ENCODE peak calls at places on chromosomes 3 and 15, in six cellular contexts. One of them, this sample, is unnamed.

GRCh38 chr3:153927107-153927506 is 194.1 kb upstream of the ARHGEF26 start:
- DNase-seq in spleen: no peak
- DNase-seq in prostate gland: no peak
- DNase-seq in Peyer's patch: no peak
- DNase-seq in IMR-90: peak
- DNase-seq in adrenal gland: no peak
- DNase-seq in this sample: peak

GRCh38 chr3:188635258-188636038 is 481.5 kb downstream of the LPP start:
- DNase-seq in spleen: no peak
- DNase-seq in prostate gland: peak
- DNase-seq in Peyer's patch: no peak
- DNase-seq in IMR-90: peak
- DNase-seq in adrenal gland: no peak
- DNase-seq in this sample: no peak

GRCh38 chr3:128294999-128295468 is 141.8 kb downstream of the EEFSEC start:
- DNase-seq in spleen: no peak
- DNase-seq in prostate gland: no peak
- DNase-seq in Peyer's patch: peak
- DNase-seq in IMR-90: no peak
- DNase-seq in adrenal gland: peak
- DNase-seq in this sample: no peak

GRCh38 chr15:56366211-56366610 is 985 bp downstream of the TEX9 start:
- DNase-seq in spleen: no peak
- DNase-seq in prostate gland: no peak
- DNase-seq in Peyer's patch: no peak
- DNase-seq in IMR-90: no peak
- DNase-seq in adrenal gland: no peak
- DNase-seq in this sample: no peak

GRCh38 chr15:96331141-96331941 is 841 bp downstream of the NR2F2 start:
- DNase-seq in spleen: no peak
- DNase-seq in prostate gland: no peak
- DNase-seq in Peyer's patch: no peak
- DNase-seq in IMR-90: no peak
- DNase-seq in adrenal gland: peak
- DNase-seq in this sample: peak

GRCh38 chr3:128011140-128011539 is 41.1 kb upstream of the SEC61A1 start:
- DNase-seq in spleen: no peak
- DNase-seq in prostate gland: peak
- DNase-seq in Peyer's patch: no peak
- DNase-seq in IMR-90: peak
- DNase-seq in adrenal gland: no peak
- DNase-seq in this sample: peak

GRCh38 chr3:178482981-178483380 is 53.3 kb upstream of the KCNMB2 start:
- DNase-seq in spleen: no peak
- DNase-seq in prostate gland: no peak
- DNase-seq in Peyer's patch: no peak
- DNase-seq in IMR-90: no peak
- DNase-seq in adrenal gland: no peak
- DNase-seq in this sample: no peak

GRCh38 chr3:58150800-58151199 is 60.0 kb downstream of the DNASE1L3 start:
- DNase-seq in spleen: no peak
- DNase-seq in prostate gland: peak
- DNase-seq in Peyer's patch: no peak
- DNase-seq in IMR-90: no peak
- DNase-seq in adrenal gland: no peak
- DNase-seq in this sample: no peak

GRCh38 chr15:85582719-85583089 is 202.3 kb downstream of the AKAP13 start:
- DNase-seq in spleen: peak
- DNase-seq in prostate gland: no peak
- DNase-seq in Peyer's patch: peak
- DNase-seq in IMR-90: peak
- DNase-seq in adrenal gland: peak
- DNase-seq in this sample: no peak

GRCh38 chr3:157515398-157515797 is 12.2 kb upstream of the VEPH1 start:
- DNase-seq in spleen: no peak
- DNase-seq in prostate gland: no peak
- DNase-seq in Peyer's patch: no peak
- DNase-seq in IMR-90: no peak
- DNase-seq in adrenal gland: no peak
- DNase-seq in this sample: peak

GRCh38 chr3:59049671-59050331 is at the start of gene CFAP20DC:
- DNase-seq in spleen: peak
- DNase-seq in prostate gland: peak
- DNase-seq in Peyer's patch: peak
- DNase-seq in IMR-90: peak
- DNase-seq in adrenal gland: peak
- DNase-seq in this sample: no peak

GRCh38 chr15:70266412-70267089 is 168.8 kb upstream of the TLE3 start:
- DNase-seq in spleen: peak
- DNase-seq in prostate gland: peak
- DNase-seq in Peyer's patch: peak
- DNase-seq in IMR-90: no peak
- DNase-seq in adrenal gland: peak
- DNase-seq in this sample: peak

GRCh38 chr3:173957646-173958045 is 560.1 kb downstream of the NLGN1 start:
- DNase-seq in spleen: peak
- DNase-seq in prostate gland: no peak
- DNase-seq in Peyer's patch: no peak
- DNase-seq in IMR-90: no peak
- DNase-seq in adrenal gland: no peak
- DNase-seq in this sample: no peak

GRCh38 chr3:13477946-13478345 is 2.2 kb upstream of the HDAC11 start:
- DNase-seq in spleen: peak
- DNase-seq in prostate gland: no peak
- DNase-seq in Peyer's patch: no peak
- DNase-seq in IMR-90: no peak
- DNase-seq in adrenal gland: no peak
- DNase-seq in this sample: no peak

GRCh38 chr3:1294566-1294965 is 201.7 kb downstream of the CNTN6 start:
- DNase-seq in spleen: no peak
- DNase-seq in prostate gland: no peak
- DNase-seq in Peyer's patch: no peak
- DNase-seq in IMR-90: no peak
- DNase-seq in adrenal gland: no peak
- DNase-seq in this sample: no peak

GRCh38 chr3:193716155-193716554 is 123.1 kb downstream of the OPA1 start:
- DNase-seq in spleen: no peak
- DNase-seq in prostate gland: no peak
- DNase-seq in Peyer's patch: no peak
- DNase-seq in IMR-90: no peak
- DNase-seq in adrenal gland: no peak
- DNase-seq in this sample: peak

GRCh38 chr3:156582784-156583183 is 27.9 kb upstream of the SSR3 start:
- DNase-seq in spleen: no peak
- DNase-seq in prostate gland: no peak
- DNase-seq in Peyer's patch: no peak
- DNase-seq in IMR-90: no peak
- DNase-seq in adrenal gland: no peak
- DNase-seq in this sample: no peak

GRCh38 chr15:47987908-47988532 is 132.8 kb upstream of the SLC24A5 start:
- DNase-seq in spleen: no peak
- DNase-seq in prostate gland: peak
- DNase-seq in Peyer's patch: no peak
- DNase-seq in IMR-90: peak
- DNase-seq in adrenal gland: peak
- DNase-seq in this sample: peak

GRCh38 chr15:63792584-63792983 is 41.2 kb downstream of the HERC1 start:
- DNase-seq in spleen: no peak
- DNase-seq in prostate gland: no peak
- DNase-seq in Peyer's patch: no peak
- DNase-seq in IMR-90: no peak
- DNase-seq in adrenal gland: no peak
- DNase-seq in this sample: no peak

GRCh38 chr3:125232394-125232793 is 19.8 kb upstream of the SLC12A8 start:
- DNase-seq in spleen: no peak
- DNase-seq in prostate gland: no peak
- DNase-seq in Peyer's patch: no peak
- DNase-seq in IMR-90: no peak
- DNase-seq in adrenal gland: no peak
- DNase-seq in this sample: no peak

GRCh38 chr15:58227706-58228543 is 89.7 kb downstream of the AQP9 start:
- DNase-seq in spleen: peak
- DNase-seq in prostate gland: peak
- DNase-seq in Peyer's patch: peak
- DNase-seq in IMR-90: peak
- DNase-seq in adrenal gland: peak
- DNase-seq in this sample: peak

GRCh38 chr3:58049143-58049785 is 41.0 kb downstream of the FLNB start:
- DNase-seq in spleen: no peak
- DNase-seq in prostate gland: peak
- DNase-seq in Peyer's patch: no peak
- DNase-seq in IMR-90: peak
- DNase-seq in adrenal gland: peak
- DNase-seq in this sample: no peak

GRCh38 chr3:57855943-57856342 is 99.8 kb downstream of the SLMAP start:
- DNase-seq in spleen: no peak
- DNase-seq in prostate gland: no peak
- DNase-seq in Peyer's patch: no peak
- DNase-seq in IMR-90: peak
- DNase-seq in adrenal gland: no peak
- DNase-seq in this sample: no peak

GRCh38 chr3:107271787-107272387 is 105.4 kb upstream of the CCDC54 start:
- DNase-seq in spleen: no peak
- DNase-seq in prostate gland: no peak
- DNase-seq in Peyer's patch: no peak
- DNase-seq in IMR-90: peak
- DNase-seq in adrenal gland: no peak
- DNase-seq in this sample: peak

GRCh38 chr15:80604583-80605506 is 90.3 kb upstream of the ABHD17C start:
- DNase-seq in spleen: no peak
- DNase-seq in prostate gland: no peak
- DNase-seq in Peyer's patch: no peak
- DNase-seq in IMR-90: no peak
- DNase-seq in adrenal gland: no peak
- DNase-seq in this sample: no peak
- TF ChIP-seq POLR2A in spleen: no peak
- TF ChIP-seq POLR2A in prostate gland: no peak
- TF ChIP-seq POLR2A in Peyer's patch: no peak
- TF ChIP-seq POLR2A in IMR-90: no peak
- TF ChIP-seq POLR2A in adrenal gland: no peak
- TF ChIP-seq POLR2A in this sample: no peak

DNA sequence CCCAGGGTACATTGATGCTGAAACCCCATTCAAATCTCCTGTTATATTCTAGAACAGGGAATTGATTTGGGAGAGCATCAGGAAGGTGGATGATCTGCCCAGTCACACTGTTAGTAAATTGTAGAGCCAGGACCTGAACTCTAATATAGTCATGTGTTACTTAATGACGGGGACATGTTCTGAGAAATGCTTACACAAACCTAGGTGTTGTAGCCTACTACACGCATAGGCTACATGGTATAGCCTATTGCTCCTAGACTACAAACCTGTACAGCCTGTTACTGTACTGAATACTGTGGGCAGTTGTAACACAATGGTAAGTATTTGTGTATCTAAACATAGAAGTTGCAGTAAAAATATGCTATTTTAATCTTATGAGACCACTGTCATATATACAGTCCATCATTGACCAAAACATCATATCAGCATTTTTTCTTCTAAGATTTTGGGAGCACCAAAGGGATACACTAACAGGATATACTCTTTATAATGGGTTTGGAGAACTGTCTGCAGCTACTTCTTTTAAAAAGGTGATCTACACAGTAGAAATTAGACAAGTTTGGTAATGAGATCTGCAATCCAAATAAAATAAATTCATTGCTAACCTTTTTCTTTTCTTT is 5.8 kb downstream of the B2M start:
- DNase-seq in spleen: no peak
- DNase-seq in prostate gland: no peak
- DNase-seq in Peyer's patch: no peak
- DNase-seq in IMR-90: no peak
- DNase-seq in adrenal gland: no peak
- DNase-seq in this sample: no peak
- TF ChIP-seq POLR2A in spleen: no peak
- TF ChIP-seq POLR2A in prostate gland: no peak
- TF ChIP-seq POLR2A in Peyer's patch: no peak
- TF ChIP-seq POLR2A in IMR-90: no peak
- TF ChIP-seq POLR2A in adrenal gland: no peak
- TF ChIP-seq POLR2A in this sample: no peak

DNA sequence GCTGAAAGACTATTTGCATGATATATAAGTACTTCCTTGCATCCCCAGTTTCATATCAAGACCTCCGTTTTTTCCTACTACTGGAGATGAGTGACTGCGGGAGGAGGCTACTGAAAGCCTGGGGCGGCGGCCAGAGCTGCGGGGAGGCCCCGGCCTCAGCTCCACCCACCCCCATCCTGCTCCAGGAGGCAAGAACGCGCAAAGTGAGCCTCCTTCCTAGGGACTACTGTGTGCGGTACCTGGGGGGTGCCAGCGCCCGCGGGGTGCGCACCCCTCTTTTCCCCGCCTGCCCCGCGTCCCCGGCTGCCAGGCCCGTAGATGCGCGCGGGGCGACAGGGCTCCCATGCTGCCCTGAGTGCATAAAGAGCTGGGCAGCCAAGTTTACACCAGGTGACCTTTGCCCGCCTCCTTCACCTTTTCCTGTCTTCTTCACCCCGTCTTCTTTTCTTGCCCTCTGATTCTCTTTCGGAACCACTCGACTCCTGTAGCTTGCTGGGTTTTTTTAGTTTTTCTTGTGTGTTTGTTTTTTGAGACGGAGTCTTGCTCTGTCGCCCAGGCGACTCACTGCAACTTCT is 2.5 kb upstream of the USF3 start:
- DNase-seq in spleen: peak
- DNase-seq in prostate gland: no peak
- DNase-seq in Peyer's patch: no peak
- DNase-seq in IMR-90: peak
- DNase-seq in adrenal gland: no peak
- DNase-seq in this sample: no peak
- TF ChIP-seq POLR2A in spleen: no peak
- TF ChIP-seq POLR2A in prostate gland: no peak
- TF ChIP-seq POLR2A in Peyer's patch: no peak
- TF ChIP-seq POLR2A in IMR-90: no peak
- TF ChIP-seq POLR2A in adrenal gland: no peak
- TF ChIP-seq POLR2A in this sample: no peak

DNA sequence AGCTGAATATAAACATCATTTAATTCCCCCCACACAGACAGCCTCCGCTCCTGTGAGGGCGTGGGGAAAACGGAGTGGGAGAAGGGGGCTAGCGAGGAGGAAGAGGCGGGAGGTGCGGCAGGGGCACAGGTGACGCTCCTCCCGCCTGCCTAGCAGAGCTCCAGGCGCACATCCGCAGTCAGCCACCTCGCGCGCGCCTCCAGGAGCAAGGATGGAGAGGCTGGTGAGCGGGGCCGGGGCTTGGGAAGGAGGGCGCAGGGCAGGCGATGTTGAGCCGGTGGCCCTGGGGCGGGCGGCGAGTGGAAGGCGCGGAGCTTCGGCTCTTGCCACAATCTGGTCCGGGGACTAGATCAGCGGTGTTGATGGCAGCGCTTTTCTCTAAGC is at the start of gene CD200:
- DNase-seq in spleen: peak
- DNase-seq in prostate gland: peak
- DNase-seq in Peyer's patch: peak
- DNase-seq in IMR-90: peak
- DNase-seq in adrenal gland: peak
- DNase-seq in this sample: no peak
- TF ChIP-seq POLR2A in spleen: no peak
- TF ChIP-seq POLR2A in prostate gland: peak
- TF ChIP-seq POLR2A in Peyer's patch: no peak
- TF ChIP-seq POLR2A in IMR-90: no peak
- TF ChIP-seq POLR2A in adrenal gland: no peak
- TF ChIP-seq POLR2A in this sample: no peak

GRCh38 chr15:99249270-99249817 is at the start of gene TTC23:
- DNase-seq in spleen: no peak
- DNase-seq in prostate gland: peak
- DNase-seq in Peyer's patch: no peak
- DNase-seq in IMR-90: peak
- DNase-seq in adrenal gland: peak
- DNase-seq in this sample: peak
- TF ChIP-seq POLR2A in spleen: no peak
- TF ChIP-seq POLR2A in prostate gland: peak
- TF ChIP-seq POLR2A in Peyer's patch: no peak
- TF ChIP-seq POLR2A in IMR-90: no peak
- TF ChIP-seq POLR2A in adrenal gland: peak
- TF ChIP-seq POLR2A in this sample: no peak

This sample was measured in NB4.